ENCODE peak calls at places on chromosomes 12 and 14, in seven cellular contexts. One of them, this sample, is unnamed.

GRCh38 chr12:132489078-132489601 is 811 bp upstream of the FBRSL1 start:
- DNase-seq in RWPE1: no peak
- DNase-seq in fibroblast of mammary gland: no peak
- DNase-seq in mesothelial cell of epicardium: peak; percentile 61
- DNase-seq in OCI-LY7: peak; percentile 59
- DNase-seq in AG09309: no peak
- DNase-seq in WERI-Rb-1: no peak
- DNase-seq in this sample: no peak

GRCh38 chr12:74847169-74847568 is 309.5 kb downstream of the ATXN7L3B start:
- DNase-seq in mesothelial cell of epicardium: no peak
- DNase-seq in RWPE1: no peak
- DNase-seq in fibroblast of mammary gland: no peak
- DNase-seq in WERI-Rb-1: no peak
- DNase-seq in OCI-LY7: no peak
- DNase-seq in AG09309: no peak
- DNase-seq in this sample: no peak

GRCh38 chr12:93616584-93617101 is 44.2 kb downstream of the SOCS2 start:
- DNase-seq in RWPE1: peak; percentile 50
- DNase-seq in mesothelial cell of epicardium: no peak
- DNase-seq in OCI-LY7: no peak
- DNase-seq in fibroblast of mammary gland: peak; percentile 91
- DNase-seq in WERI-Rb-1: no peak
- DNase-seq in AG09309: no peak
- DNase-seq in this sample: peak; percentile 48

GRCh38 chr12:13094349-13094748 is 9.1 kb downstream of the GSG1 start:
- DNase-seq in mesothelial cell of epicardium: no peak
- DNase-seq in fibroblast of mammary gland: peak; percentile 66
- DNase-seq in WERI-Rb-1: peak; percentile 40
- DNase-seq in AG09309: no peak
- DNase-seq in RWPE1: peak; percentile 57
- DNase-seq in OCI-LY7: no peak
- DNase-seq in this sample: no peak

GRCh38 chr14:98943907-98944306 is 328.1 kb downstream of the BCL11B start:
- DNase-seq in mesothelial cell of epicardium: no peak
- DNase-seq in fibroblast of mammary gland: no peak
- DNase-seq in OCI-LY7: no peak
- DNase-seq in RWPE1: no peak
- DNase-seq in WERI-Rb-1: no peak
- DNase-seq in AG09309: no peak
- DNase-seq in this sample: no peak

GRCh38 chr14:98954347-98955000 is 317.5 kb downstream of the BCL11B start:
- DNase-seq in fibroblast of mammary gland: peak; percentile 13
- DNase-seq in mesothelial cell of epicardium: peak; percentile 13
- DNase-seq in OCI-LY7: no peak
- DNase-seq in AG09309: no peak
- DNase-seq in RWPE1: no peak
- DNase-seq in WERI-Rb-1: no peak
- DNase-seq in this sample: peak; percentile 44

GRCh38 chr14:65239143-65239672 is 136.9 kb upstream of the MAX start:
- DNase-seq in fibroblast of mammary gland: peak; percentile 97
- DNase-seq in mesothelial cell of epicardium: no peak
- DNase-seq in AG09309: peak; percentile 85
- DNase-seq in RWPE1: no peak
- DNase-seq in WERI-Rb-1: no peak
- DNase-seq in OCI-LY7: no peak
- DNase-seq in this sample: no peak

GRCh38 chr12:115920395-115921183 is 356.9 kb downstream of the MED13L start:
- DNase-seq in WERI-Rb-1: no peak
- DNase-seq in OCI-LY7: no peak
- DNase-seq in mesothelial cell of epicardium: no peak
- DNase-seq in RWPE1: no peak
- DNase-seq in fibroblast of mammary gland: no peak
- DNase-seq in AG09309: peak; percentile 48
- DNase-seq in this sample: no peak

GRCh38 chr14:100569734-100570251 is 17.4 kb downstream of the BEGAIN start:
- DNase-seq in WERI-Rb-1: no peak
- DNase-seq in fibroblast of mammary gland: no peak
- DNase-seq in AG09309: no peak
- DNase-seq in mesothelial cell of epicardium: no peak
- DNase-seq in OCI-LY7: no peak
- DNase-seq in RWPE1: no peak
- DNase-seq in this sample: no peak

GRCh38 chr12:1949771-1950470 is 31.5 kb upstream of the CACNA2D4 start:
- DNase-seq in fibroblast of mammary gland: peak; percentile 42
- DNase-seq in WERI-Rb-1: no peak
- DNase-seq in OCI-LY7: no peak
- DNase-seq in mesothelial cell of epicardium: no peak
- DNase-seq in AG09309: no peak
- DNase-seq in RWPE1: no peak
- DNase-seq in this sample: no peak

GRCh38 chr12:106954462-106955376 is 988 bp upstream of the TMEM263 start:
- DNase-seq in RWPE1: no peak
- DNase-seq in fibroblast of mammary gland: peak; percentile 42
- DNase-seq in mesothelial cell of epicardium: no peak
- DNase-seq in WERI-Rb-1: peak; percentile 12
- DNase-seq in AG09309: no peak
- DNase-seq in OCI-LY7: no peak
- DNase-seq in this sample: no peak

GRCh38 chr14:41606249-41607118 is at the start of gene LRFN5:
- DNase-seq in OCI-LY7: no peak
- DNase-seq in RWPE1: no peak
- DNase-seq in AG09309: no peak
- DNase-seq in fibroblast of mammary gland: peak; percentile 69
- DNase-seq in mesothelial cell of epicardium: peak; percentile 75
- DNase-seq in WERI-Rb-1: no peak
- DNase-seq in this sample: no peak

GRCh38 chr14:79740043-79740442 is 471.3 kb downstream of the DIO2 start:
- DNase-seq in OCI-LY7: no peak
- DNase-seq in mesothelial cell of epicardium: no peak
- DNase-seq in fibroblast of mammary gland: no peak
- DNase-seq in WERI-Rb-1: no peak
- DNase-seq in RWPE1: no peak
- DNase-seq in AG09309: no peak
- DNase-seq in this sample: no peak

GRCh38 chr14:61188936-61189808 is 92.0 kb downstream of the TMEM30B start:
- DNase-seq in AG09309: no peak
- DNase-seq in RWPE1: no peak
- DNase-seq in OCI-LY7: no peak
- DNase-seq in mesothelial cell of epicardium: peak; percentile 62
- DNase-seq in fibroblast of mammary gland: peak; percentile 70
- DNase-seq in WERI-Rb-1: no peak
- DNase-seq in this sample: peak; percentile 92

GRCh38 chr12:74076918-74077317 is 460.7 kb upstream of the ATXN7L3B start:
- DNase-seq in RWPE1: no peak
- DNase-seq in fibroblast of mammary gland: no peak
- DNase-seq in AG09309: no peak
- DNase-seq in mesothelial cell of epicardium: no peak
- DNase-seq in WERI-Rb-1: no peak
- DNase-seq in OCI-LY7: no peak
- DNase-seq in this sample: no peak

GRCh38 chr14:23675906-23676305 is 39.7 kb downstream of the DHRS2 start:
- DNase-seq in OCI-LY7: no peak
- DNase-seq in mesothelial cell of epicardium: no peak
- DNase-seq in WERI-Rb-1: peak; percentile 76
- DNase-seq in RWPE1: no peak
- DNase-seq in AG09309: no peak
- DNase-seq in fibroblast of mammary gland: no peak
- DNase-seq in this sample: peak; percentile 30
- TF ChIP-seq CTCF in OCI-LY7: no peak
- TF ChIP-seq CTCF in mesothelial cell of epicardium: no peak
- TF ChIP-seq CTCF in WERI-Rb-1: no peak
- TF ChIP-seq CTCF in RWPE1: no peak
- TF ChIP-seq CTCF in AG09309: no peak
- TF ChIP-seq CTCF in fibroblast of mammary gland: no peak
- TF ChIP-seq CTCF in this sample: no peak

DNA sequence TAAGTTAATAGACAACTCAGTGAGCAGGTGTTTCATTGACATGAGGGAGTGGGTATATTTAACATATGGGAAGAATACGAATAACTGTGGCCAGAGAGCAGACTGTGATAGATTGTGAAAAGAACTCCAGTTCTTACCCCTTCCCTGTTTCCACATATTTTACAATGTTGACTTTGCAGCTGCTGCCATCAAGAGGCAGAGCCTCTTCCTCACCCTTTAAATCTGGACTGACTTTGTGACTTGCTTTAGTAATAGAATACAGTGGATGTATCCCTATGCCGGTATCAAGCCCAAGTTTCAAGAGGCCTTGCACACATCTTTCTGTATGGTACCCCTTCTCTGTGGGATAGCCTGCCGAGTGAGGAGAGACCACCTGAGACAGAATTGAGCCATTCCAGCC is 356.7 kb downstream of the ETNK1 start:
- DNase-seq in WERI-Rb-1: peak; percentile 7
- DNase-seq in AG09309: peak; percentile 27
- DNase-seq in OCI-LY7: no peak
- DNase-seq in RWPE1: no peak
- DNase-seq in mesothelial cell of epicardium: no peak
- DNase-seq in fibroblast of mammary gland: peak; percentile 64
- DNase-seq in this sample: no peak
- TF ChIP-seq CTCF in WERI-Rb-1: peak; percentile 21
- TF ChIP-seq CTCF in AG09309: peak; percentile 43
- TF ChIP-seq CTCF in OCI-LY7: no peak
- TF ChIP-seq CTCF in RWPE1: no peak
- TF ChIP-seq CTCF in mesothelial cell of epicardium: no peak
- TF ChIP-seq CTCF in fibroblast of mammary gland: peak; percentile 43
- TF ChIP-seq CTCF in this sample: peak; percentile 26

GRCh38 chr12:110616471-110617115 is 2.7 kb downstream of the TCTN1 start:
- DNase-seq in AG09309: no peak
- DNase-seq in fibroblast of mammary gland: no peak
- DNase-seq in WERI-Rb-1: no peak
- DNase-seq in mesothelial cell of epicardium: no peak
- DNase-seq in RWPE1: no peak
- DNase-seq in OCI-LY7: no peak
- DNase-seq in this sample: no peak

GRCh38 chr12:110613771-110614684 is at the start of gene TCTN1:
- DNase-seq in AG09309: peak; percentile 64
- DNase-seq in OCI-LY7: peak; percentile 95
- DNase-seq in WERI-Rb-1: peak; percentile 97
- DNase-seq in mesothelial cell of epicardium: peak; percentile 95
- DNase-seq in fibroblast of mammary gland: peak; percentile 89
- DNase-seq in RWPE1: peak; percentile 96
- DNase-seq in this sample: peak; percentile 99

GRCh38 chr12:110622582-110622981 is 8.7 kb downstream of the TCTN1 start:
- DNase-seq in RWPE1: no peak
- DNase-seq in fibroblast of mammary gland: peak; percentile 7
- DNase-seq in OCI-LY7: no peak
- DNase-seq in AG09309: no peak
- DNase-seq in mesothelial cell of epicardium: no peak
- DNase-seq in WERI-Rb-1: no peak
- DNase-seq in this sample: no peak

GRCh38 chr12:110615171-110615570 is 1.2 kb downstream of the TCTN1 start:
- DNase-seq in mesothelial cell of epicardium: no peak
- DNase-seq in fibroblast of mammary gland: no peak
- DNase-seq in AG09309: no peak
- DNase-seq in OCI-LY7: no peak
- DNase-seq in RWPE1: no peak
- DNase-seq in WERI-Rb-1: no peak
- DNase-seq in this sample: no peak

GRCh38 chr12:110619534-110619953 is 5.6 kb downstream of the TCTN1 start:
- DNase-seq in AG09309: peak; percentile 1
- DNase-seq in WERI-Rb-1: no peak
- DNase-seq in OCI-LY7: peak; percentile 75
- DNase-seq in fibroblast of mammary gland: peak; percentile 28
- DNase-seq in mesothelial cell of epicardium: no peak
- DNase-seq in RWPE1: no peak
- DNase-seq in this sample: no peak
- TF ChIP-seq CTCF in AG09309: no peak
- TF ChIP-seq CTCF in WERI-Rb-1: peak; percentile 4
- TF ChIP-seq CTCF in OCI-LY7: peak; percentile 82
- TF ChIP-seq CTCF in fibroblast of mammary gland: no peak
- TF ChIP-seq CTCF in mesothelial cell of epicardium: no peak
- TF ChIP-seq CTCF in RWPE1: no peak
- TF ChIP-seq CTCF in this sample: no peak

GRCh38 chr14:52473557-52473956 is 78.7 kb downstream of the TXNDC16 start:
- DNase-seq in RWPE1: peak; percentile 16
- DNase-seq in fibroblast of mammary gland: peak; percentile 73
- DNase-seq in AG09309: peak; percentile 23
- DNase-seq in mesothelial cell of epicardium: no peak
- DNase-seq in WERI-Rb-1: no peak
- DNase-seq in OCI-LY7: peak; percentile 14
- DNase-seq in this sample: no peak
- TF ChIP-seq CTCF in RWPE1: peak; percentile 43
- TF ChIP-seq CTCF in fibroblast of mammary gland: peak; percentile 41
- TF ChIP-seq CTCF in AG09309: peak; percentile 21
- TF ChIP-seq CTCF in mesothelial cell of epicardium: no peak
- TF ChIP-seq CTCF in WERI-Rb-1: no peak
- TF ChIP-seq CTCF in OCI-LY7: peak; percentile 75
- TF ChIP-seq CTCF in this sample: peak; percentile 64

GRCh38 chr12:6570264-6570887 is 2.3 kb upstream of the NOP2 start:
- DNase-seq in fibroblast of mammary gland: peak; percentile 42
- DNase-seq in RWPE1: peak; percentile 30
- DNase-seq in OCI-LY7: peak; percentile 69
- DNase-seq in mesothelial cell of epicardium: no peak
- DNase-seq in WERI-Rb-1: peak; percentile 82
- DNase-seq in AG09309: no peak
- DNase-seq in this sample: no peak
- TF ChIP-seq CTCF in fibroblast of mammary gland: peak; percentile 46
- TF ChIP-seq CTCF in RWPE1: peak; percentile 54
- TF ChIP-seq CTCF in OCI-LY7: peak; percentile 94
- TF ChIP-seq CTCF in mesothelial cell of epicardium: peak; percentile 12
- TF ChIP-seq CTCF in WERI-Rb-1: peak; percentile 94
- TF ChIP-seq CTCF in AG09309: peak; percentile 59
- TF ChIP-seq CTCF in this sample: peak; percentile 63

GRCh38 chr14:34766060-34766459 is 51.7 kb upstream of the CFL2 start:
- DNase-seq in AG09309: no peak
- DNase-seq in OCI-LY7: no peak
- DNase-seq in WERI-Rb-1: no peak
- DNase-seq in RWPE1: no peak
- DNase-seq in mesothelial cell of epicardium: no peak
- DNase-seq in fibroblast of mammary gland: no peak
- DNase-seq in this sample: no peak
- TF ChIP-seq CTCF in AG09309: no peak
- TF ChIP-seq CTCF in OCI-LY7: peak; percentile 67
- TF ChIP-seq CTCF in WERI-Rb-1: no peak
- TF ChIP-seq CTCF in RWPE1: no peak
- TF ChIP-seq CTCF in mesothelial cell of epicardium: no peak
- TF ChIP-seq CTCF in fibroblast of mammary gland: peak; percentile 32
- TF ChIP-seq CTCF in this sample: no peak

DNA sequence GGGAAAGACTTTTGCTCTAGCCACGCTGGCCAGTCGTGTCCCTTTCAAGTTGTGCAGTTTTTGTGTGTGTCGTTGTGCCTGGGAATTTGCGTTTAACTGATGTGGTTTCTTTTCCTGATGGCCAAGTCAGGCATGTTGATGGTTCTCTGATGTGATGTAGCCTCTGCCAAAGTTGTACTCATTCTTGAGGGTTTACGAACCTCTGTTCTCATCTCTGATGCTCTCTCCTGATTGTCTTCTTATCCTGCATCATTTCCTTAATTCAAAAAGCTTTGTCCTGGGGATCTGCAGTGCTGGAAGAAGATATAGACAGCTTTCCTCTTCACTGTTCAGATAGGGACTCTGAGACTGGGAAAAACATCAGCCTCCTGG is 25.4 kb downstream of the CD9 start:
- DNase-seq in RWPE1: no peak
- DNase-seq in fibroblast of mammary gland: peak; percentile 47
- DNase-seq in OCI-LY7: no peak
- DNase-seq in mesothelial cell of epicardium: no peak
- DNase-seq in AG09309: no peak
- DNase-seq in WERI-Rb-1: no peak
- DNase-seq in this sample: no peak
- TF ChIP-seq CTCF in RWPE1: no peak
- TF ChIP-seq CTCF in fibroblast of mammary gland: no peak
- TF ChIP-seq CTCF in OCI-LY7: no peak
- TF ChIP-seq CTCF in mesothelial cell of epicardium: no peak
- TF ChIP-seq CTCF in AG09309: no peak
- TF ChIP-seq CTCF in WERI-Rb-1: no peak
- TF ChIP-seq CTCF in this sample: no peak

This sample was measured in osteocyte.